ENCODE peak calls at places on chromosomes 13 and 19, in six cellular contexts. One of them, this sample, is unnamed.

GRCh38 chr19:35347171-35347929 is at the start of gene FFAR1:
- DNase-seq in H1: no peak
- DNase-seq in vagina: peak; percentile 22
- DNase-seq in GM12891: peak; percentile 65
- DNase-seq in HCT116: no peak
- DNase-seq in spleen: peak; percentile 81
- DNase-seq in this sample: peak; percentile 64

GRCh38 chr13:112885782-112886268 is 83.2 kb upstream of the MCF2L start:
- DNase-seq in GM12891: no peak
- DNase-seq in H1: peak; percentile 71
- DNase-seq in spleen: peak; percentile 87
- DNase-seq in vagina: no peak
- DNase-seq in HCT116: peak; percentile 37
- DNase-seq in this sample: no peak

GRCh38 chr19:5804516-5805464 is at the start of gene NRTN:
- DNase-seq in spleen: peak; percentile 82
- DNase-seq in GM12891: peak; percentile 68
- DNase-seq in HCT116: no peak
- DNase-seq in H1: no peak
- DNase-seq in vagina: no peak
- DNase-seq in this sample: peak; percentile 70

GRCh38 chr19:1167687-1168561 is 6.1 kb downstream of the SBNO2 start:
- DNase-seq in spleen: peak; percentile 77
- DNase-seq in GM12891: no peak
- DNase-seq in H1: no peak
- DNase-seq in vagina: no peak
- DNase-seq in HCT116: no peak
- DNase-seq in this sample: no peak

GRCh38 chr19:21483589-21484170 is 21.7 kb upstream of the ZNF429 start:
- DNase-seq in vagina: no peak
- DNase-seq in GM12891: peak; percentile 53
- DNase-seq in H1: peak; percentile 60
- DNase-seq in spleen: peak; percentile 89
- DNase-seq in HCT116: no peak
- DNase-seq in this sample: no peak

GRCh38 chr13:93098972-93099371 is 127.6 kb upstream of the GPC6 start:
- DNase-seq in GM12891: no peak
- DNase-seq in H1: no peak
- DNase-seq in spleen: no peak
- DNase-seq in HCT116: no peak
- DNase-seq in vagina: no peak
- DNase-seq in this sample: no peak

GRCh38 chr13:22740264-22740663 is 440.5 kb upstream of the SGCG start:
- DNase-seq in GM12891: no peak
- DNase-seq in HCT116: no peak
- DNase-seq in H1: no peak
- DNase-seq in vagina: no peak
- DNase-seq in spleen: no peak
- DNase-seq in this sample: no peak

GRCh38 chr13:98766120-98766519 is 13.6 kb upstream of the SLC15A1 start:
- DNase-seq in GM12891: no peak
- DNase-seq in vagina: no peak
- DNase-seq in spleen: no peak
- DNase-seq in HCT116: no peak
- DNase-seq in H1: no peak
- DNase-seq in this sample: no peak

GRCh38 chr19:48445256-48445605 is 552 bp upstream of the GRWD1 start:
- DNase-seq in HCT116: peak; percentile 77
- DNase-seq in H1: no peak
- DNase-seq in GM12891: no peak
- DNase-seq in vagina: no peak
- DNase-seq in spleen: no peak
- DNase-seq in this sample: no peak

GRCh38 chr19:32599736-32600157 is 18.8 kb downstream of the PDCD5 start:
- DNase-seq in spleen: no peak
- DNase-seq in H1: no peak
- DNase-seq in HCT116: peak; percentile 55
- DNase-seq in vagina: no peak
- DNase-seq in GM12891: no peak
- DNase-seq in this sample: no peak

GRCh38 chr13:26502826-26503225 is 54.7 kb upstream of the WASF3 start:
- DNase-seq in vagina: no peak
- DNase-seq in HCT116: no peak
- DNase-seq in H1: no peak
- DNase-seq in GM12891: no peak
- DNase-seq in spleen: no peak
- DNase-seq in this sample: no peak

GRCh38 chr13:83618966-83619365 is 263.3 kb downstream of the SLITRK1 start:
- DNase-seq in vagina: no peak
- DNase-seq in GM12891: no peak
- DNase-seq in spleen: no peak
- DNase-seq in HCT116: peak; percentile 18
- DNase-seq in H1: no peak
- DNase-seq in this sample: no peak

GRCh38 chr19:1650627-1651009 is 1.8 kb downstream of the TCF3 start:
- DNase-seq in H1: no peak
- DNase-seq in GM12891: no peak
- DNase-seq in HCT116: no peak
- DNase-seq in vagina: no peak
- DNase-seq in spleen: peak; percentile 73
- DNase-seq in this sample: no peak

GRCh38 chr13:45289936-45290563 is 50.9 kb downstream of the TPT1 start:
- DNase-seq in H1: no peak
- DNase-seq in vagina: no peak
- DNase-seq in spleen: no peak
- DNase-seq in HCT116: no peak
- DNase-seq in GM12891: no peak
- DNase-seq in this sample: no peak

GRCh38 chr13:89925107-89925506 is 1422.4 kb upstream of the MIR17HG start:
- DNase-seq in HCT116: peak; percentile 10
- DNase-seq in H1: no peak
- DNase-seq in spleen: no peak
- DNase-seq in GM12891: no peak
- DNase-seq in vagina: no peak
- DNase-seq in this sample: no peak

GRCh38 chr19:6987850-6988249 is 33.4 kb downstream of the MBD3L2B start:
- DNase-seq in vagina: no peak
- DNase-seq in H1: no peak
- DNase-seq in spleen: no peak
- DNase-seq in GM12891: no peak
- DNase-seq in HCT116: no peak
- DNase-seq in this sample: no peak

GRCh38 chr13:60931858-60932546 is 483.6 kb downstream of the PCDH20 start:
- DNase-seq in H1: no peak
- DNase-seq in HCT116: no peak
- DNase-seq in vagina: no peak
- DNase-seq in spleen: no peak
- DNase-seq in GM12891: no peak
- DNase-seq in this sample: no peak

GRCh38 chr19:18507021-18507726 is 14.7 kb downstream of the ELL start:
- DNase-seq in H1: no peak
- DNase-seq in GM12891: no peak
- DNase-seq in spleen: peak; percentile 72
- DNase-seq in HCT116: no peak
- DNase-seq in vagina: no peak
- DNase-seq in this sample: no peak

GRCh38 chr19:4023600-4024398 is 16.3 kb downstream of the PIAS4 start:
- DNase-seq in H1: no peak
- DNase-seq in vagina: no peak
- DNase-seq in HCT116: no peak
- DNase-seq in spleen: no peak
- DNase-seq in GM12891: no peak
- DNase-seq in this sample: no peak

GRCh38 chr13:112391747-112392146 is 15.6 kb downstream of the SPACA7 start:
- DNase-seq in HCT116: no peak
- DNase-seq in H1: no peak
- DNase-seq in GM12891: no peak
- DNase-seq in spleen: no peak
- DNase-seq in vagina: no peak
- DNase-seq in this sample: no peak

GRCh38 chr13:45368571-45368970 is 27.6 kb upstream of the TPT1 start:
- DNase-seq in GM12891: no peak
- DNase-seq in HCT116: no peak
- DNase-seq in vagina: no peak
- DNase-seq in spleen: no peak
- DNase-seq in H1: no peak
- DNase-seq in this sample: no peak

GRCh38 chr19:7869910-7870511 is 4.2 kb downstream of the PRR36 start:
- DNase-seq in H1: peak; percentile 84
- DNase-seq in GM12891: no peak
- DNase-seq in HCT116: peak; percentile 79
- DNase-seq in spleen: peak; percentile 82
- DNase-seq in vagina: no peak
- DNase-seq in this sample: no peak

GRCh38 chr19:43560687-43561086 is 14.6 kb downstream of the XRCC1 start:
- DNase-seq in H1: no peak
- DNase-seq in vagina: no peak
- DNase-seq in HCT116: no peak
- DNase-seq in GM12891: no peak
- DNase-seq in spleen: peak; percentile 68
- DNase-seq in this sample: no peak

GRCh38 chr13:36450534-36450933 is 18.2 kb downstream of the CCNA1 start:
- DNase-seq in H1: no peak
- DNase-seq in GM12891: no peak
- DNase-seq in HCT116: no peak
- DNase-seq in spleen: no peak
- DNase-seq in vagina: no peak
- DNase-seq in this sample: no peak

GRCh38 chr13:50596103-50596502 is 247.4 kb downstream of the DLEU7 start:
- DNase-seq in spleen: no peak
- DNase-seq in H1: no peak
- DNase-seq in vagina: no peak
- DNase-seq in HCT116: no peak
- DNase-seq in GM12891: no peak
- DNase-seq in this sample: no peak

GRCh38 chr19:54317108-54317964 is 4.4 kb upstream of the LILRA5 start:
- DNase-seq in H1: no peak
- DNase-seq in GM12891: no peak
- DNase-seq in vagina: no peak
- DNase-seq in spleen: peak; percentile 82
- DNase-seq in HCT116: no peak
- DNase-seq in this sample: no peak

DNA sequence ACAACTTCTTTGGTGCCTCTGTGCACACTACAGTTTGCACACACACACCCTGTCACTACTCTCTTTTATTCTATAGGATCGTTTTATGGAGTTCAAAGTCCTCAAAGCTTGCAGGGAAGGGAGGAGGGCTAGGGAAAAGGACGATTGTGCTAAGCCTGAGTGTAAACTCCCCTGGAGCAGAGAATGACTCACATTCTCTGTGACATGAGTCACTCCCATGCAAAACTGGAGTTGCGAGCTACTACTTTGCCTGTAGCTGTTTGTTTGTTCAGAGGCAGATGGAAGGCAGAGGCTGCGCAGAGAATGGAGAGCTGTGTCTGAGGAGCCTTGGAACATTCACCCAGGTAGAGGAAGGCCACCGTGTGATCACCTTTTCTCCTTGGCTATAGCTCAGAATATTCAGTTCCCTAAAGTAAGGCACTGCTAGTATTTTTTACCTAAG is 80.5 kb upstream of the MBNL2 start:
- DNase-seq in HCT116: peak; percentile 90
- DNase-seq in vagina: no peak
- DNase-seq in H1: peak; percentile 29
- DNase-seq in spleen: no peak
- DNase-seq in GM12891: no peak
- DNase-seq in this sample: no peak
- TF ChIP-seq POLR2AphosphoS5 in HCT116: peak; percentile 95
- TF ChIP-seq POLR2AphosphoS5 in vagina: no peak
- TF ChIP-seq POLR2AphosphoS5 in H1: no peak
- TF ChIP-seq POLR2AphosphoS5 in spleen: no peak
- TF ChIP-seq POLR2AphosphoS5 in GM12891: no peak
- TF ChIP-seq POLR2AphosphoS5 in this sample: no peak

DNA sequence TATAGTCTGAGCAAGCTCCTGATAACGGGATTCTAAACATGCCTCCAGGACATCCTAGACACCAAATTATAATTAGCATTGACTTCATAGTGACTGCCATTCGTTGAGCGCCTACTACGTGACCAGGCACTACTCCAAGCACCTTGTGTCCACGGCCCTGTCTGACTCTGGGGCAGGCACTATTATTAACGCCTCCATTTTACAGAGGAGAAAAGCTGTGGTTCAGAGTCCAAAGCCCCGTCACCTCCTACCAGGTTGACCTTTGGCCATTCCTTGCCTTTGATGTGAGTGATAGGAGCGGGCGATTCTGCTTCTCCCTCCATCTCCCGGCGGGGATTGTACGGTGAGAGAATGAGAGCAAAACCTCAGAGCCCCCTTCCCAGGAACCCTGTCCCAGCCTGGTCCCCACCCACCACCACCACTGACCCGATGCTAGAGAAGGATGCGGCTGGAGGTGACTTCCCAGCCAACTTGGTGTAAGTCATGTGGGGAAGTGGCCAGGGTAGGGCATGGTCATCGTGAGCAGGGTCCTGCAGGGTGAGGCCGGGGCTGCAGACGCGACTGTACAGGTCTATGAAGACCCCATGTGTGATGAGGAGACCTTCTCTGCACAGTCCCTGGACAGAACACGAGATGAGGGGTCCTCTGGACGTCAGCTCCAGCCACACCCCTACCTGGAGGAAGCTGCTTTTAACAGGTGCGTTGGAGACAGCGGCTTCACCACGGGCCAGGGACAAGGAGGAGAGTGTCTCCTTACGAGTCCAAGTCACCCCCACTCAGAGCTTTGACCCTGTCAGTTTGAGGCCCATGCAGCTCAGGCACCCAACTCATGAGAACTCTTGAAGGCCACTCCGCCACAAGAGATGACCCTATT is at the start of gene IGSF23:
- DNase-seq in H1: no peak
- DNase-seq in HCT116: no peak
- DNase-seq in spleen: no peak
- DNase-seq in GM12891: no peak
- DNase-seq in vagina: no peak
- DNase-seq in this sample: no peak
- TF ChIP-seq POLR2A in H1: no peak
- TF ChIP-seq POLR2A in HCT116: no peak
- TF ChIP-seq POLR2A in spleen: no peak
- TF ChIP-seq POLR2A in GM12891: no peak
- TF ChIP-seq POLR2A in vagina: no peak
- TF ChIP-seq POLR2A in this sample: no peak

DNA sequence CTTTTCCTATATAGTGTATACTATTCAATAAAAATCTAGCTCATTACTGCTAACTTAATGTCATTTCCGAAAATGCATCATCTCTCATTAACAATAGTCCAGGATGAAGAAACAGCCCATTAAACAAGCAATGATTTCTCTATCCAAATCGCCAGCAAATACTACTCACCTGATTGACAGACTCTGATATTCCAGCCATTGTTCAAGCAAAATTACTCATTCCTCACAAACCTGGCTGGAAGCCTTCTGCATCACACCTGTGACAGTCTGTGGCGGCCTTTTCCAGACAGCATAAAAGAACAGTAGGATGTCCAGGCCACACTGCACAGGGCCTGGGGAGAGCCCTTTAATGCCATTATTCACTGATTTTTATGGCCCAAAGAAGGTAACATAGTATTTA is 115.9 kb downstream of the ABCC4 start:
- DNase-seq in HCT116: no peak
- DNase-seq in spleen: no peak
- DNase-seq in GM12891: no peak
- DNase-seq in H1: no peak
- DNase-seq in vagina: no peak
- DNase-seq in this sample: no peak
- TF ChIP-seq POLR2AphosphoS5 in HCT116: no peak
- TF ChIP-seq POLR2AphosphoS5 in spleen: no peak
- TF ChIP-seq POLR2AphosphoS5 in GM12891: no peak
- TF ChIP-seq POLR2AphosphoS5 in H1: no peak
- TF ChIP-seq POLR2AphosphoS5 in vagina: no peak
- TF ChIP-seq POLR2AphosphoS5 in this sample: no peak

GRCh38 chr19:11558881-11559828 is at the start of gene ELOF1:
- DNase-seq in H1: peak; percentile 95
- DNase-seq in spleen: peak; percentile 99
- DNase-seq in HCT116: peak; percentile 97
- DNase-seq in vagina: peak; percentile 97
- DNase-seq in GM12891: peak; percentile 91
- DNase-seq in this sample: peak; percentile 96
- TF ChIP-seq POLR2A in H1: no peak
- TF ChIP-seq POLR2A in spleen: no peak
- TF ChIP-seq POLR2A in HCT116: peak; percentile 92
- TF ChIP-seq POLR2A in vagina: no peak
- TF ChIP-seq POLR2A in GM12891: peak; percentile 86
- TF ChIP-seq POLR2A in this sample: peak; percentile 86

This sample was measured in GM12892.